ENCODE peak calls at places on chromosomes 16 and 17, in nine cellular contexts. One of them, this sample, is unnamed.

GRCh38 chr17:80187493-80187892 is 17.7 kb downstream of the CARD14 start:
- DNase-seq in GOT3: no peak
- DNase-seq in EL: no peak
- DNase-seq in T-helper 22 cell: no peak
- DNase-seq in foreskin melanocyte: no peak
- DNase-seq in NCI-H748 treated with DMSO at 0.1 percent for 48 hours: no peak
- DNase-seq in HT1080: peak
- DNase-seq in Caco-2: no peak
- DNase-seq in SW 1271: no peak
- DNase-seq in this sample: peak

GRCh38 chr16:21260870-21261791 is 17.0 kb downstream of the CRYM start:
- DNase-seq in GOT3: peak
- DNase-seq in EL: peak
- DNase-seq in T-helper 22 cell: no peak
- DNase-seq in foreskin melanocyte: no peak
- DNase-seq in NCI-H748 treated with DMSO at 0.1 percent for 48 hours: no peak
- DNase-seq in HT1080: peak
- DNase-seq in Caco-2: peak
- DNase-seq in SW 1271: no peak
- DNase-seq in this sample: peak

GRCh38 chr17:42404326-42405055 is 16.2 kb upstream of the STAT3 start:
- DNase-seq in GOT3: no peak
- DNase-seq in EL: no peak
- DNase-seq in T-helper 22 cell: no peak
- DNase-seq in foreskin melanocyte: no peak
- DNase-seq in NCI-H748 treated with DMSO at 0.1 percent for 48 hours: no peak
- DNase-seq in HT1080: no peak
- DNase-seq in Caco-2: no peak
- DNase-seq in SW 1271: no peak
- DNase-seq in this sample: no peak

GRCh38 chr16:81956213-81956948 is 54.9 kb downstream of the SDR42E1 start:
- DNase-seq in GOT3: no peak
- DNase-seq in EL: peak
- DNase-seq in T-helper 22 cell: no peak
- DNase-seq in foreskin melanocyte: no peak
- DNase-seq in NCI-H748 treated with DMSO at 0.1 percent for 48 hours: no peak
- DNase-seq in HT1080: peak
- DNase-seq in Caco-2: no peak
- DNase-seq in SW 1271: no peak
- DNase-seq in this sample: no peak

GRCh38 chr17:64706224-64707076 is 44.3 kb upstream of the SMURF2 start:
- DNase-seq in GOT3: no peak
- DNase-seq in EL: peak
- DNase-seq in T-helper 22 cell: no peak
- DNase-seq in foreskin melanocyte: no peak
- DNase-seq in NCI-H748 treated with DMSO at 0.1 percent for 48 hours: no peak
- DNase-seq in HT1080: peak
- DNase-seq in Caco-2: no peak
- DNase-seq in SW 1271: no peak
- DNase-seq in this sample: peak

GRCh38 chr16:56481468-56482112 is 30.2 kb downstream of the OGFOD1 start:
- DNase-seq in GOT3: no peak
- DNase-seq in EL: peak
- DNase-seq in T-helper 22 cell: no peak
- DNase-seq in foreskin melanocyte: no peak
- DNase-seq in NCI-H748 treated with DMSO at 0.1 percent for 48 hours: no peak
- DNase-seq in HT1080: peak
- DNase-seq in Caco-2: no peak
- DNase-seq in SW 1271: no peak
- DNase-seq in this sample: peak

GRCh38 chr17:34299918-34300600 is 14.5 kb downstream of the CCL11 start:
- DNase-seq in GOT3: no peak
- DNase-seq in EL: peak
- DNase-seq in T-helper 22 cell: no peak
- DNase-seq in foreskin melanocyte: no peak
- DNase-seq in NCI-H748 treated with DMSO at 0.1 percent for 48 hours: peak
- DNase-seq in HT1080: no peak
- DNase-seq in Caco-2: no peak
- DNase-seq in SW 1271: no peak
- DNase-seq in this sample: peak

GRCh38 chr17:79925242-79925957 is 86.2 kb upstream of the CBX4 start:
- DNase-seq in GOT3: no peak
- DNase-seq in EL: peak
- DNase-seq in T-helper 22 cell: no peak
- DNase-seq in foreskin melanocyte: no peak
- DNase-seq in NCI-H748 treated with DMSO at 0.1 percent for 48 hours: no peak
- DNase-seq in HT1080: peak
- DNase-seq in Caco-2: no peak
- DNase-seq in SW 1271: no peak
- DNase-seq in this sample: peak

GRCh38 chr16:21684199-21684598 is 20.4 kb downstream of the OTOA start:
- DNase-seq in GOT3: no peak
- DNase-seq in EL: no peak
- DNase-seq in T-helper 22 cell: no peak
- DNase-seq in foreskin melanocyte: no peak
- DNase-seq in NCI-H748 treated with DMSO at 0.1 percent for 48 hours: no peak
- DNase-seq in HT1080: no peak
- DNase-seq in Caco-2: no peak
- DNase-seq in SW 1271: no peak
- DNase-seq in this sample: no peak

GRCh38 chr17:12362853-12363252 is 302.8 kb upstream of the MYOCD start:
- DNase-seq in GOT3: no peak
- DNase-seq in EL: no peak
- DNase-seq in T-helper 22 cell: no peak
- DNase-seq in foreskin melanocyte: no peak
- DNase-seq in NCI-H748 treated with DMSO at 0.1 percent for 48 hours: no peak
- DNase-seq in HT1080: no peak
- DNase-seq in Caco-2: no peak
- DNase-seq in SW 1271: no peak
- DNase-seq in this sample: no peak

GRCh38 chr17:60305141-60305540 is 86.8 kb downstream of the USP32 start:
- DNase-seq in GOT3: no peak
- DNase-seq in EL: no peak
- DNase-seq in T-helper 22 cell: no peak
- DNase-seq in foreskin melanocyte: peak
- DNase-seq in NCI-H748 treated with DMSO at 0.1 percent for 48 hours: no peak
- DNase-seq in HT1080: peak
- DNase-seq in Caco-2: no peak
- DNase-seq in SW 1271: no peak
- DNase-seq in this sample: no peak

GRCh38 chr17:66426397-66427033 is 124.1 kb downstream of the PRKCA start:
- DNase-seq in GOT3: no peak
- DNase-seq in EL: peak
- DNase-seq in T-helper 22 cell: no peak
- DNase-seq in foreskin melanocyte: no peak
- DNase-seq in NCI-H748 treated with DMSO at 0.1 percent for 48 hours: no peak
- DNase-seq in HT1080: peak
- DNase-seq in Caco-2: peak
- DNase-seq in SW 1271: no peak
- DNase-seq in this sample: peak

GRCh38 chr16:56777533-56777932 is 47.6 kb downstream of the NUP93 start:
- DNase-seq in GOT3: no peak
- DNase-seq in EL: no peak
- DNase-seq in T-helper 22 cell: no peak
- DNase-seq in foreskin melanocyte: no peak
- DNase-seq in NCI-H748 treated with DMSO at 0.1 percent for 48 hours: no peak
- DNase-seq in HT1080: no peak
- DNase-seq in Caco-2: no peak
- DNase-seq in SW 1271: no peak
- DNase-seq in this sample: no peak

GRCh38 chr17:31013844-31014243 is 43.0 kb downstream of the RNF135 start:
- DNase-seq in GOT3: no peak
- DNase-seq in EL: no peak
- DNase-seq in T-helper 22 cell: no peak
- DNase-seq in foreskin melanocyte: no peak
- DNase-seq in NCI-H748 treated with DMSO at 0.1 percent for 48 hours: no peak
- DNase-seq in HT1080: no peak
- DNase-seq in Caco-2: no peak
- DNase-seq in SW 1271: no peak
- DNase-seq in this sample: no peak

GRCh38 chr17:39150795-39151679 is at the start of gene PLXDC1:
- DNase-seq in GOT3: no peak
- DNase-seq in EL: no peak
- DNase-seq in T-helper 22 cell: no peak
- DNase-seq in foreskin melanocyte: no peak
- DNase-seq in NCI-H748 treated with DMSO at 0.1 percent for 48 hours: no peak
- DNase-seq in HT1080: no peak
- DNase-seq in Caco-2: no peak
- DNase-seq in SW 1271: no peak
- DNase-seq in this sample: no peak

GRCh38 chr16:7086842-7087616 is 245.6 kb upstream of the RBFOX1 start:
- DNase-seq in GOT3: no peak
- DNase-seq in EL: no peak
- DNase-seq in T-helper 22 cell: no peak
- DNase-seq in foreskin melanocyte: no peak
- DNase-seq in NCI-H748 treated with DMSO at 0.1 percent for 48 hours: peak
- DNase-seq in HT1080: peak
- DNase-seq in Caco-2: peak
- DNase-seq in SW 1271: no peak
- DNase-seq in this sample: no peak

GRCh38 chr17:46191332-46192210 is 1.7 kb downstream of the KANSL1 start:
- DNase-seq in GOT3: no peak
- DNase-seq in EL: peak
- DNase-seq in T-helper 22 cell: no peak
- DNase-seq in foreskin melanocyte: no peak
- DNase-seq in NCI-H748 treated with DMSO at 0.1 percent for 48 hours: peak
- DNase-seq in HT1080: peak
- DNase-seq in Caco-2: no peak
- DNase-seq in SW 1271: peak
- DNase-seq in this sample: peak

GRCh38 chr17:8766731-8767130 is 8.4 kb upstream of the SPDYE4 start:
- DNase-seq in GOT3: no peak
- DNase-seq in EL: no peak
- DNase-seq in T-helper 22 cell: no peak
- DNase-seq in foreskin melanocyte: no peak
- DNase-seq in NCI-H748 treated with DMSO at 0.1 percent for 48 hours: no peak
- DNase-seq in HT1080: no peak
- DNase-seq in Caco-2: no peak
- DNase-seq in SW 1271: no peak
- DNase-seq in this sample: no peak

GRCh38 chr17:1110844-1111598 is 68.8 kb downstream of the ABR start:
- DNase-seq in GOT3: peak
- DNase-seq in EL: peak
- DNase-seq in T-helper 22 cell: no peak
- DNase-seq in foreskin melanocyte: peak
- DNase-seq in NCI-H748 treated with DMSO at 0.1 percent for 48 hours: no peak
- DNase-seq in HT1080: peak
- DNase-seq in Caco-2: no peak
- DNase-seq in SW 1271: peak
- DNase-seq in this sample: peak

GRCh38 chr17:17836818-17837379 is at the start of gene SREBF1:
- DNase-seq in GOT3: no peak
- DNase-seq in EL: peak
- DNase-seq in T-helper 22 cell: peak
- DNase-seq in foreskin melanocyte: no peak
- DNase-seq in NCI-H748 treated with DMSO at 0.1 percent for 48 hours: peak
- DNase-seq in HT1080: peak
- DNase-seq in Caco-2: peak
- DNase-seq in SW 1271: no peak
- DNase-seq in this sample: peak

GRCh38 chr17:78214016-78214705 is at the start of gene BIRC5:
- DNase-seq in GOT3: peak
- DNase-seq in EL: peak
- DNase-seq in T-helper 22 cell: peak
- DNase-seq in foreskin melanocyte: peak
- DNase-seq in NCI-H748 treated with DMSO at 0.1 percent for 48 hours: peak
- DNase-seq in HT1080: peak
- DNase-seq in Caco-2: peak
- DNase-seq in SW 1271: peak
- DNase-seq in this sample: peak

GRCh38 chr16:56830669-56831068 is 34.3 kb upstream of the SLC12A3 start:
- DNase-seq in GOT3: no peak
- DNase-seq in EL: no peak
- DNase-seq in T-helper 22 cell: no peak
- DNase-seq in foreskin melanocyte: no peak
- DNase-seq in NCI-H748 treated with DMSO at 0.1 percent for 48 hours: no peak
- DNase-seq in HT1080: no peak
- DNase-seq in Caco-2: no peak
- DNase-seq in SW 1271: no peak
- DNase-seq in this sample: no peak

GRCh38 chr16:87698241-87698640 is 67.5 kb downstream of the KLHDC4 start:
- DNase-seq in GOT3: no peak
- DNase-seq in EL: no peak
- DNase-seq in T-helper 22 cell: no peak
- DNase-seq in foreskin melanocyte: no peak
- DNase-seq in NCI-H748 treated with DMSO at 0.1 percent for 48 hours: no peak
- DNase-seq in HT1080: no peak
- DNase-seq in Caco-2: no peak
- DNase-seq in SW 1271: no peak
- DNase-seq in this sample: no peak

GRCh38 chr17:64230551-64231408 is 32.3 kb downstream of the TEX2 start:
- DNase-seq in GOT3: no peak
- DNase-seq in EL: peak
- DNase-seq in T-helper 22 cell: no peak
- DNase-seq in foreskin melanocyte: peak
- DNase-seq in NCI-H748 treated with DMSO at 0.1 percent for 48 hours: no peak
- DNase-seq in HT1080: peak
- DNase-seq in Caco-2: no peak
- DNase-seq in SW 1271: no peak
- DNase-seq in this sample: peak

GRCh38 chr16:80852261-80852872 is 48.0 kb upstream of the CDYL2 start:
- DNase-seq in GOT3: no peak
- DNase-seq in EL: peak
- DNase-seq in T-helper 22 cell: no peak
- DNase-seq in foreskin melanocyte: peak
- DNase-seq in NCI-H748 treated with DMSO at 0.1 percent for 48 hours: no peak
- DNase-seq in HT1080: peak
- DNase-seq in Caco-2: no peak
- DNase-seq in SW 1271: no peak
- DNase-seq in this sample: peak

GRCh38 chr16:24508614-24509013 is 30.8 kb upstream of the RBBP6 start:
- DNase-seq in GOT3: no peak
- DNase-seq in EL: peak
- DNase-seq in T-helper 22 cell: no peak
- DNase-seq in foreskin melanocyte: no peak
- DNase-seq in NCI-H748 treated with DMSO at 0.1 percent for 48 hours: no peak
- DNase-seq in HT1080: peak
- DNase-seq in Caco-2: no peak
- DNase-seq in SW 1271: no peak
- DNase-seq in this sample: peak

GRCh38 chr17:229130-229944 is 47.9 kb upstream of the DOC2B start:
- DNase-seq in GOT3: no peak
- DNase-seq in EL: peak
- DNase-seq in T-helper 22 cell: no peak
- DNase-seq in foreskin melanocyte: no peak
- DNase-seq in NCI-H748 treated with DMSO at 0.1 percent for 48 hours: no peak
- DNase-seq in HT1080: no peak
- DNase-seq in Caco-2: peak
- DNase-seq in SW 1271: no peak
- DNase-seq in this sample: no peak

GRCh38 chr17:68437979-68438877 is 19.1 kb downstream of the WIPI1 start:
- DNase-seq in GOT3: no peak
- DNase-seq in EL: no peak
- DNase-seq in T-helper 22 cell: no peak
- DNase-seq in foreskin melanocyte: peak
- DNase-seq in NCI-H748 treated with DMSO at 0.1 percent for 48 hours: no peak
- DNase-seq in HT1080: peak
- DNase-seq in Caco-2: no peak
- DNase-seq in SW 1271: no peak
- DNase-seq in this sample: peak

GRCh38 chr17:34652001-34652400 is 72.6 kb downstream of the TMEM132E start:
- DNase-seq in GOT3: no peak
- DNase-seq in EL: no peak
- DNase-seq in T-helper 22 cell: no peak
- DNase-seq in foreskin melanocyte: no peak
- DNase-seq in NCI-H748 treated with DMSO at 0.1 percent for 48 hours: no peak
- DNase-seq in HT1080: no peak
- DNase-seq in Caco-2: peak
- DNase-seq in SW 1271: no peak
- DNase-seq in this sample: no peak

GRCh38 chr17:28008526-28008925 is 34.0 kb upstream of the NLK start:
- DNase-seq in GOT3: no peak
- DNase-seq in EL: peak
- DNase-seq in T-helper 22 cell: no peak
- DNase-seq in foreskin melanocyte: no peak
- DNase-seq in NCI-H748 treated with DMSO at 0.1 percent for 48 hours: no peak
- DNase-seq in HT1080: peak
- DNase-seq in Caco-2: peak
- DNase-seq in SW 1271: no peak
- DNase-seq in this sample: peak

GRCh38 chr16:69894675-69895074 is 56.5 kb upstream of the CLEC18A start:
- DNase-seq in GOT3: no peak
- DNase-seq in EL: no peak
- DNase-seq in T-helper 22 cell: no peak
- DNase-seq in foreskin melanocyte: peak
- DNase-seq in NCI-H748 treated with DMSO at 0.1 percent for 48 hours: no peak
- DNase-seq in HT1080: no peak
- DNase-seq in Caco-2: no peak
- DNase-seq in SW 1271: no peak
- DNase-seq in this sample: no peak